ENCODE peak calls at places on chromosome 12, in five cellular contexts. E, Q, B, S and W are unnamed samples.

GRCh38 chr12:6145584-6145983 is 21.1 kb upstream of the VWF start:
- DNase-seq in E (no peak), S (no peak), Q (no peak), B (no peak), W (no peak)

GRCh38 chr12:30396576-30396975 is 299.1 kb downstream of the IPO8 start:
- DNase-seq in B (no peak), Q (no peak), S (no peak), E (no peak), W (no peak)

GRCh38 chr12:49038291-49038955 is 19.8 kb upstream of the PRKAG1 start:
- DNase-seq in B (no peak), Q (no peak), E (no peak), S (no peak), W (no peak)

GRCh38 chr12:120835657-120836056 is 68.5 kb downstream of the SPPL3 start:
- DNase-seq in E (no peak), Q (no peak), S (no peak), B (no peak), W (peak; percentile 38)

GRCh38 chr12:75944905-75945412 is 86.6 kb downstream of the PHLDA1 start:
- DNase-seq in E (no peak), Q (no peak), S (no peak), B (no peak), W (no peak)

GRCh38 chr12:65156366-65156831 is 13.0 kb upstream of the LEMD3 start:
- DNase-seq in Q (no peak), S (peak; percentile 5), E (no peak), B (no peak), W (peak; percentile 10)

GRCh38 chr12:69575346-69575745 is 9.9 kb upstream of the CCT2 start:
- DNase-seq in Q (no peak), B (no peak), S (peak; percentile 48), E (no peak), W (no peak)

GRCh38 chr12:52847335-52848102 is 1.3 kb downstream of the KRT78 start:
- DNase-seq in B (no peak), Q (no peak), E (no peak), S (peak; percentile 44), W (no peak)

GRCh38 chr12:8658361-8658760 is 4.3 kb downstream of the MFAP5 start:
- DNase-seq in S (peak; percentile 88), B (no peak), E (no peak), Q (no peak), W (peak; percentile 65)

GRCh38 chr12:119902084-119902509 is 25.0 kb upstream of the CIT start:
- DNase-seq in S (peak; percentile 82), E (no peak), B (peak; percentile 77), Q (peak; percentile 61), W (peak; percentile 77)

GRCh38 chr12:117476341-117476740 is 114.9 kb upstream of the NOS1 start:
- DNase-seq in B (no peak), E (no peak), S (no peak), Q (no peak), W (no peak)

GRCh38 chr12:46359667-46360280 is 12.8 kb downstream of the SLC38A2 start:
- DNase-seq in E (no peak), S (no peak), Q (no peak), B (no peak), W (peak; percentile 23)

GRCh38 chr12:107349008-107349747 is 255.8 kb upstream of the CRY1 start:
- DNase-seq in Q (no peak), E (no peak), B (no peak), S (peak; percentile 90), W (peak; percentile 44)

GRCh38 chr12:116141110-116141832 is 136.2 kb downstream of the MED13L start:
- DNase-seq in Q (no peak), E (no peak), B (no peak), S (peak; percentile 18), W (no peak)

GRCh38 chr12:113041560-113041959 is 15.0 kb upstream of the DTX1 start:
- DNase-seq in Q (no peak), B (no peak), S (no peak), E (no peak), W (no peak)

GRCh38 chr12:124399622-124400021 is 104.7 kb downstream of the RFLNA start:
- DNase-seq in S (peak; percentile 40), Q (no peak), B (peak; percentile 57), E (no peak), W (no peak)

GRCh38 chr12:75641031-75641780 is 129.8 kb upstream of the KRR1 start:
- DNase-seq in S (peak; percentile 91), B (no peak), E (peak; percentile 26), Q (no peak), W (peak; percentile 76)

GRCh38 chr12:57582440-57582839 is 8.6 kb upstream of the PIP4K2C start:
- DNase-seq in E (no peak), S (no peak), B (no peak), Q (no peak), W (no peak)

GRCh38 chr12:131909596-131910219 is 15.3 kb downstream of the ULK1 start:
- DNase-seq in S (no peak), B (no peak), E (no peak), Q (no peak), W (no peak)
- H3K36me3 ChIP-seq in S (no peaks in the 10 kb centered on the region), B (peaks cover 67% of the 10 kb centered on the region), E (peaks cover 74% of the 10 kb centered on the region), Q (peaks cover 54% of the 10 kb centered on the region), W (peaks cover 48% of the 10 kb centered on the region)

DNA sequence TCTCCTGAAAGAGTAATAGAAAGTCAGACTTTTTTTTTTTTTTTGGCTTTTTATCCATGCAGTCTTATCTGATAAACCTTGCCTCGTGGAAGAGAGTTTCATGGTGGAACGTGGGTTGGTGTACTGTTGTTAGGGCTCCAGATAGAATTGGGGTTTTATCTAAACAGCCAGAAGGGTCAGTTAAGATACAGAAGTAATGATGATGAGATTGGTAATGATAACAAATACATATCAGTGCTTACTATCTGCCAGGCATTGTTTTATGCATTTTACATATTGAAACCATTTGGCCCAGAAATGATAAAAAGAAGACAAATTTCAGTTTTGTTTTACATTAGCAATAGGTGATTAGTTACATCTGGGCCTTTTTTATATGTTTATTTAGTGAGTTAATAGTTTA is 372.8 kb upstream of the PRICKLE1 start:
- DNase-seq in B (no peak), S (no peak), E (no peak), Q (no peak), W (no peak)
- H3K4me3 ChIP-seq in B (no peak overlapping the region), S (no peak overlapping the region), E (no peak overlapping the region), Q (no peak overlapping the region), W (no peak overlapping the region)

GRCh38 chr12:110277705-110278104 is 3.3 kb upstream of the ATP2A2 start:
- DNase-seq in E (no peak), B (no peak), S (no peak), Q (no peak), W (no peak)
- H3K36me3 ChIP-seq in E (no peaks in the 10 kb centered on the region), B (no peaks in the 10 kb centered on the region), S (peaks cover 2% of the 10 kb centered on the region), Q (peaks cover 11% of the 10 kb centered on the region), W (no peaks in the 10 kb centered on the region)

GRCh38 chr12:91380651-91381050 is 198.0 kb upstream of the DCN start:
- DNase-seq in B (no peak), Q (no peak), S (peak; percentile 26), E (no peak), W (peak; percentile 36)
- H3K4me3 ChIP-seq in B (no peak overlapping the region), Q (no peak overlapping the region), S (peak overlapping the region; percentile 87), E (no peak overlapping the region), W (peak overlapping the region; percentile 82)

DNA sequence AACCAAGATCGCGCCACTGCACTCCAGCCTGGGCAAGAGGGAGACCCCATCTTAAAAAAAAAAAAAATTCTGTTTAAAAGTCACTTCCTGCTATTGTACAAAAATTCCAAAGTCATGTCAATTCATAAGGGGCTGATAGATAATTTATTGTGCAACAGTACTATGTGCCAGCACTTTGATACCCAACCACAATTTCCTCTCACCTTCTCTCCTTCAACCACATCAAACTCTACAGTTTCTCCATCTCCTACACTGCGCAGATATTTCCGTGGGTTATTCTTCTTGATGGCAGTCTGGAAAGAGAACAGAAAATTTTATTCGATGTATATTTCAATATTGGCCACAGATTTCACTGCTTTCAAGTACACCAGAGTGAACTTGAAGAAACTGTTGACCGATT is 7.6 kb downstream of the YBX3 start:
- DNase-seq in B (no peak), Q (no peak), S (no peak), E (no peak), W (no peak)
- H3K36me3 ChIP-seq in B (peaks cover 50% of the 10 kb centered on the region), Q (peaks cover 54% of the 10 kb centered on the region), S (peaks cover 49% of the 10 kb centered on the region), E (peaks cover 47% of the 10 kb centered on the region), W (peaks cover 55% of the 10 kb centered on the region)

DNA sequence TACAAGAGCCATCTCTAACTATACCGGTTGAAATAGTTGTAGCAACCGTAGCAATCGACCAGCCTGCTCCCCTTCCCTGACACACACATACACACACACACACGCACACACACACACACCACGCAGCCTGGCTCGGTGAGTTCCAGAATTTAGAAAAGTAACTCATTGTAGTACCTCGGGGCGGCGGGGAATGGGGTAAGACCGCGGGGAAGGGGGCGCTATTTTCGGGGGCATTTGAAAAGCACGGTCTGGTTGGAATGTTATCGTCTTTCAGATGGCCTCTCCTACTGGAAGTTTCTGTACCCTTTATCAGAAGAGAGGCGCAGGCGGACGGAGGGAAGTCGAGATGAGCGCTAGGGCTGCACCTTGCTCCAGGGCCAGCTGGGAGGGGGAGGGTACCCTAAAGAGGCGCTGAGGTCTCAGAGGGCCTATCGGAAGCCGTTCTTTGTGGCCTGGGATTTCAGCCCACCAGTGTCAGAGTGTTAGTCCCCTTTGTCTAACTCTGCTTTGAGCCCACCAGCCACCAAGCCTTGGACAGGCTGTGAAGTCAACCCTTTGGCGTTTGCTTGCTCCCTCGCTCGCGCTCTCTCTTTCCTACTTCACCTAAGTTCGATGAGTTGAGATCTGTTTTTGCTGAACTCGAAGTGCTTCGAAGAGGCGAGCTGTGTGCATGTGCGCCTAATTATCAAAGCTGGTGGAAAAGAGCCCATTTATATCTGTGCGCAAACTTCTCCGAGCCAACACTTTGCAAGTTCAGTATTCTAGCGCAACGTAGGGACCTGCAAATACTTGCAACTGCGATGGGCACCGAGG is 844 bp downstream of the COL2A1 start:
- DNase-seq in Q (no peak), S (peak; percentile 12), B (no peak), E (no peak), W (no peak)
- H3K4me3 ChIP-seq in Q (peak overlapping the region; percentile 56), S (peak overlapping the region; percentile 51), B (no peak overlapping the region), E (peak overlapping the region; percentile 48), W (peak overlapping the region; percentile 31)